ENCODE peak calls at places on chromosome 1, in four cellular contexts. I is CD8-positive, alpha-beta T cell; Z is heart right ventricle; H is activated T-cell treated with anti-CD3 and anti-CD28 coated beads, Interleukin-2, amount 50 U/mL, for 4 hours. R is an unnamed sample.

GRCh38 chr1:200363200-200363933 is 46.5 kb downstream of the ZNF281 start:
- ATAC-seq in Z (no peak), I (no peak), H (no peak), R (no peak)

GRCh38 chr1:241391926-241392710 is 35.1 kb upstream of the RGS7 start:
- ATAC-seq in I (no peak), Z (no peak), H (no peak), R (no peak)

GRCh38 chr1:154478639-154479038 is 23.4 kb upstream of the TDRD10 start:
- ATAC-seq in Z (no peak), I (no peak), H (peak), R (no peak)

GRCh38 chr1:13494025-13494424 is 19.8 kb downstream of the LRRC38 start:
- ATAC-seq in H (no peak), Z (no peak), I (no peak), R (no peak)

GRCh38 chr1:20462397-20462796 is 23.6 kb downstream of the CAMK2N1 start:
- ATAC-seq in H (no peak), I (no peak), Z (no peak), R (no peak)

GRCh38 chr1:53092659-53093450 is 30.8 kb downstream of the PODN start:
- ATAC-seq in Z (no peak), I (no peak), H (no peak), R (no peak)

GRCh38 chr1:201916649-201917249 is 28.1 kb downstream of the SHISA4 start:
- ATAC-seq in H (no peak), Z (peak), I (no peak), R (peak)

GRCh38 chr1:77797991-77798390 is 18.5 kb downstream of the MIGA1 start:
- ATAC-seq in H (no peak), I (no peak), Z (no peak), R (no peak)

GRCh38 chr1:70509996-70510876 is 99.2 kb downstream of the CTH start:
- ATAC-seq in I (peak), Z (peak), H (peak), R (peak)

GRCh38 chr1:224786533-224787249 is 142.8 kb upstream of the DNAH14 start:
- ATAC-seq in Z (no peak), I (no peak), H (no peak), R (no peak)

R was measured in gastroesophageal sphincter.